ENCODE peak calls at places on chromosomes 13 and 19, in five cellular contexts. P is stomach, Q is esophagus squamous epithelium, X is ovary, A is Peyer's patch. H is an unnamed sample.

GRCh38 chr13:99151516-99151915 is 49.1 kb upstream of the UBAC2 start:
- DNase-seq in P (no peak), Q (no peak), X (no peak), A (no peak), H (peak; percentile 38)

GRCh38 chr19:35206379-35206778 is 22.2 kb downstream of the FAM187B start:
- DNase-seq in P (no peak), Q (no peak), X (no peak), A (no peak), H (no peak)

GRCh38 chr19:37763488-37763887 is 15.9 kb downstream of the ZNF573 start:
- DNase-seq in P (no peak), Q (no peak), X (no peak), A (no peak), H (no peak)

GRCh38 chr13:40101708-40102359 is 446.4 kb downstream of the COG6 start:
- DNase-seq in P (no peak), Q (no peak), X (no peak), A (no peak), H (no peak)

GRCh38 chr13:29104461-29104860 is 284.3 kb downstream of the MTUS2 start:
- DNase-seq in P (no peak), Q (no peak), X (no peak), A (no peak), H (no peak)

GRCh38 chr13:34124912-34125311 is 307.0 kb downstream of the RFC3 start:
- DNase-seq in P (no peak), Q (no peak), X (no peak), A (no peak), H (no peak)

GRCh38 chr13:114229486-114229885 is 5.2 kb upstream of the CDC16 start:
- DNase-seq in P (no peak), Q (no peak), X (no peak), A (no peak), H (no peak)

GRCh38 chr13:112107289-112107688 is 40.3 kb downstream of the SOX1 start:
- DNase-seq in P (no peak), Q (no peak), X (no peak), A (no peak), H (no peak)

GRCh38 chr13:50691176-50691681 is 152.3 kb downstream of the DLEU7 start:
- DNase-seq in P (no peak), Q (no peak), X (no peak), A (no peak), H (no peak)

GRCh38 chr19:48102870-48103751 is 7.5 kb downstream of the PLA2G4C start:
- DNase-seq in P (no peak), Q (no peak), X (no peak), A (no peak), H (peak; percentile 66)

GRCh38 chr19:35141627-35142401 is 1.2 kb upstream of the FXYD7 start:
- DNase-seq in P (no peak), Q (no peak), X (peak; percentile 51), A (no peak), H (no peak)

GRCh38 chr19:2270572-2271515 is 11.1 kb downstream of the PEAK3 start:
- DNase-seq in P (peak; percentile 82), Q (peak; percentile 58), X (peak; percentile 91), A (peak; percentile 90), H (peak; percentile 95)

GRCh38 chr13:81295177-81295576 is 954.3 kb upstream of the SPRY2 start:
- DNase-seq in P (no peak), Q (no peak), X (no peak), A (no peak), H (no peak)

GRCh38 chr13:45950343-45950995 is 98.9 kb upstream of the SIAH3 start:
- DNase-seq in P (no peak), Q (no peak), X (no peak), A (no peak), H (no peak)

GRCh38 chr13:46389985-46390384 is 2.9 kb upstream of the RUBCNL start:
- DNase-seq in P (no peak), Q (no peak), X (no peak), A (no peak), H (no peak)

GRCh38 chr19:28404462-28404861 is 808.5 kb downstream of the UQCRFS1 start:
- DNase-seq in P (no peak), Q (no peak), X (no peak), A (no peak), H (no peak)

GRCh38 chr19:46303702-46304397 is 7.0 kb downstream of the HIF3A start:
- DNase-seq in P (peak; percentile 97), Q (no peak), X (peak; percentile 82), A (peak; percentile 94), H (peak; percentile 81)

GRCh38 chr13:27135023-27135422 is 36.6 kb downstream of the USP12 start:
- DNase-seq in P (no peak), Q (no peak), X (no peak), A (no peak), H (no peak)

GRCh38 chr19:38394488-38394887 is 6.0 kb downstream of the SPRED3 start:
- DNase-seq in P (no peak), Q (no peak), X (no peak), A (peak; percentile 59), H (peak; percentile 63)

GRCh38 chr13:95256086-95256485 is 45.2 kb downstream of the ABCC4 start:
- DNase-seq in P (no peak), Q (no peak), X (no peak), A (no peak), H (no peak)

GRCh38 chr19:48489608-48490216 is 20.5 kb downstream of the CYTH2 start:
- DNase-seq in P (peak; percentile 87), Q (no peak), X (peak; percentile 72), A (peak; percentile 89), H (no peak)

GRCh38 chr19:35513231-35513974 is at the start of gene DMKN:
- DNase-seq in P (no peak), Q (no peak), X (no peak), A (no peak), H (no peak)

GRCh38 chr13:51811920-51812328 is 8.0 kb upstream of the DHRS12 start:
- DNase-seq in P (no peak), Q (no peak), X (no peak), A (no peak), H (no peak)

GRCh38 chr13:98224557-98224956 is 47.5 kb upstream of the RNF113B start:
- DNase-seq in P (no peak), Q (no peak), X (no peak), A (no peak), H (no peak)

DNA sequence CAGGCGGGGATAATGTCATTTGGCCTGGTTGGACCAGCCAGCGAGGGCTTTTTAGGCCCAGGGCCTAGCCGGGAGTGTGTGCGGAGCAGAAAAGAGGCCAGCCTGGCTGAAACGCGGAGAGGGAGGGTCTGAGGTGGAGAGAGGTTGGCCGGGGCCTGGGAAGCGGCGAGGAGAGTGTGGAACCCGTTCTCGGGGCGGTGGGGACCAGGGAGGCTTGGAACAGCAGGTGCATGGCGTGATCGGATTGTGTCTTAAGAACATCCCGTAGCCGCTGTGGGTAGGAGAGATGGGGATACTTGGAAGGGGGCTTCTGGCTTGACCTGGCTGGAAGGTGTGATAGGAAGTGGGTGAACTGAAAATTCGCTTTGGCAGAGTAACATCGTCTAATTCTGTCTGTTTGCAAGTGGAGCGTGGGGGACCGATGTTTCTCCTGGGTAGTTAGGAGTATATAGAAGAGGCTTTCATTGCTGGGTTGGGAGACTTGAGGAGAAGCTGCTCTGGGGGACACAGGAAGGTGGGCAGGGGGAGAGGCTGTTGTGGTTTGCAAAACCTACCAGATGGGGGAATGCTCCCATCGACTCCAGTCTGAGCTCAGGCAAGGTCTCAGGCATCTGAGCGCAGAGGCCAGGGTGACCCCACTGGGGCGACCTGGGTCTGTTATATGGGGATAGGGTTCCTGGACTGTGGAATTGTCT is 942 bp downstream of the CERS4 start:
- DNase-seq in P (no peak), Q (no peak), X (peak; percentile 47), A (no peak), H (no peak)
- TF ChIP-seq POLR2A in P (no peak), Q (no peak), X (no peak), A (no peak), H (no peak)

GRCh38 chr19:11978492-11979100 is 13.8 kb downstream of the ZNF763 start:
- DNase-seq in P (no peak), Q (no peak), X (no peak), A (no peak), H (no peak)
- TF ChIP-seq POLR2A in P (no peak), Q (no peak), X (no peak), A (no peak), H (no peak)

GRCh38 chr19:43784251-43784980 is 3.6 kb upstream of the KCNN4 start:
- DNase-seq in P (peak; percentile 62), Q (no peak), X (no peak), A (no peak), H (peak; percentile 63)
- TF ChIP-seq POLR2A in P (no peak), Q (no peak), X (no peak), A (no peak), H (no peak)

GRCh38 chr19:14005381-14006084 is 587 bp downstream of the RFX1 start:
- DNase-seq in P (peak; percentile 94), Q (peak; percentile 53), X (peak; percentile 93), A (peak; percentile 96), H (peak; percentile 91)
- TF ChIP-seq POLR2A in P (no peak), Q (peak; percentile 63), X (peak; percentile 46), A (peak; percentile 30), H (no peak)

GRCh38 chr19:33521480-33522370 is at the start of gene PEPD:
- DNase-seq in P (peak; percentile 90), Q (peak; percentile 58), X (peak; percentile 89), A (peak; percentile 96), H (peak; percentile 88)
- TF ChIP-seq POLR2A in P (no peak), Q (peak; percentile 67), X (no peak), A (peak; percentile 68), H (no peak)

GRCh38 chr19:6676288-6676687 is 6.3 kb upstream of the TNFSF14 start:
- DNase-seq in P (no peak), Q (no peak), X (no peak), A (no peak), H (no peak)

GRCh38 chr19:6677495-6677894 is 7.5 kb upstream of the TNFSF14 start:
- DNase-seq in P (no peak), Q (no peak), X (no peak), A (peak; percentile 27), H (no peak)

GRCh38 chr19:6671960-6672359 is 2.0 kb upstream of the TNFSF14 start:
- DNase-seq in P (no peak), Q (no peak), X (no peak), A (peak; percentile 7), H (no peak)

GRCh38 chr19:6672693-6673290 is 2.8 kb upstream of the TNFSF14 start:
- DNase-seq in P (no peak), Q (no peak), X (no peak), A (peak; percentile 1), H (no peak)

DNA sequence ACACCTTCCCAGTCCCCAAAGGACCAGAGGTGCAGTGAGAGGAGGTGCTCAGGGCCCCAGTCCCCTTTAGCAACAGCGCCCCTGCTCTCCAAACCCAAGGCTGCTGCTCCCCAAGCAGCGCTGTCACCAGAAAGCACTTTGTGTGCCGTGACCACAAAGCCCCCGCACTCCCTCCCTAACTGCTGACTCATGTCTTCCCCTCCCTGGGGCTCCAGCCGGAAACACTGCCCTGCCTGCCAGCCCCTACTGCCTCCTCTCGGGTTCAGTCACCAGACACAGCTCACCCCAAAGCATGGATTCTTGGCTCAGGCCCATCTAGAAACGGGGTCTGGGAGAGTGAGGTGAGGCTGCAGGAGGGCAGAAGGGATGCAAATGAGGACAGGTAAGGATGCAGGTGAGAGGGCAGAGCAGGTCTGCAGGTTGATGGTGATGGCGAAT is 4.9 kb upstream of the TNFSF14 start:
- DNase-seq in P (peak; percentile 59), Q (no peak), X (no peak), A (peak; percentile 55), H (peak; percentile 57)
- TF ChIP-seq POLR2A in P (no peak), Q (no peak), X (no peak), A (no peak), H (no peak)

H was measured in erythroblast.